ENCODE peak calls at places on chromosomes 3 and 15, in ten cellular contexts. T, Z, O, Q, L, B, W, N, J and K are unnamed samples.

GRCh38 chr3:122025296-122025695 is 3.2 kb upstream of the ILDR1 start:
- DNase-seq in T (no peak), Z (no peak), O (no peak), Q (no peak), L (no peak), B (no peak), W (no peak), N (no peak), J (no peak), K (peak)

GRCh38 chr15:33789141-33789540 is 179.2 kb upstream of the CHRM5 start:
- DNase-seq in T (no peak), Z (no peak), O (no peak), Q (no peak), L (peak), B (no peak), W (peak), N (no peak), J (no peak), K (no peak)

GRCh38 chr3:105951043-105951442 is 82.2 kb upstream of the CBLB start:
- DNase-seq in T (no peak), Z (no peak), O (no peak), Q (no peak), L (no peak), B (no peak), W (no peak), N (no peak), J (no peak), K (no peak)

GRCh38 chr15:101070024-101070423 is 150.9 kb downstream of the LRRK1 start:
- DNase-seq in T (no peak), Z (no peak), O (no peak), Q (no peak), L (no peak), B (no peak), W (no peak), N (no peak), J (no peak), K (no peak)

GRCh38 chr15:90862964-90863721 is 5.2 kb upstream of the FURIN start:
- DNase-seq in T (peak), Z (no peak), O (no peak), Q (no peak), L (peak), B (no peak), W (no peak), N (peak), J (no peak), K (no peak)

GRCh38 chr15:59991919-59992318 is 12.2 kb upstream of the FOXB1 start:
- DNase-seq in T (no peak), Z (no peak), O (no peak), Q (no peak), L (no peak), B (no peak), W (no peak), N (no peak), J (no peak), K (no peak)

GRCh38 chr15:90660195-90660995 is 56.8 kb upstream of the BLM start:
- DNase-seq in T (peak), Z (peak), O (no peak), Q (peak), L (peak), B (peak), W (peak), N (peak), J (no peak), K (peak)

GRCh38 chr3:191334359-191334893 is 4.1 kb upstream of the UTS2B start:
- DNase-seq in T (no peak), Z (no peak), O (no peak), Q (no peak), L (no peak), B (no peak), W (no peak), N (no peak), J (no peak), K (no peak)

GRCh38 chr3:42557849-42558248 is 23.9 kb downstream of the SEC22C start:
- DNase-seq in T (no peak), Z (no peak), O (no peak), Q (no peak), L (no peak), B (no peak), W (no peak), N (no peak), J (no peak), K (no peak)

GRCh38 chr3:124267406-124267805 is 275.5 kb upstream of the ROPN1 start:
- DNase-seq in T (no peak), Z (no peak), O (no peak), Q (no peak), L (no peak), B (no peak), W (no peak), N (no peak), J (no peak), K (no peak)

GRCh38 chr15:63501256-63502089 is 2.9 kb upstream of the USP3 start:
- DNase-seq in T (peak), Z (peak), O (no peak), Q (no peak), L (peak), B (peak), W (peak), N (peak), J (no peak), K (no peak)
- H3K4me3 ChIP-seq in T (no peak), Z (peak), O (peak), Q (no peak), L (peak), B (peak), W (peak), N (peak), J (peak), K (peak)

DNA sequence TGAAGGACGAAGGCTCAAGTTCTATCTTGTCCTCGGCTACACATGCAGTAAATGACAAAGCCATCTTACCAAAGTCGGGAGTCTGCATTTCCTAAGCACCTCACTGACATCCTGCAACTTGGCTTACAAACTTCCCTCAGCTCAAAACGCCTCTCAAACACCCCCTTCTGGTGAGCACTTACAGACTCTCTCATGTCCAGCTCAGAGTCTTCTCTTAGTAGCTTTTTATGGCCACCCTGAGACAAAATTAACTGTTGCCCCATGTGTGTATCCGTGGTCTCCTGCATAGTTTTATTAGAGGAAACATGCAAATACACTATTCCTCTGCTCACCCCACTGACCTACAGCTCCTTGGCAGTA is 819.7 kb downstream of the FHIT start:
- DNase-seq in T (no peak), Z (no peak), O (peak), Q (no peak), L (peak), B (no peak), W (no peak), N (no peak), J (no peak), K (no peak)
- TF ChIP-seq CTCF in T (no peak), Z (peak), O (peak), Q (no peak), L (no peak), B (no peak), W (no peak), N (no peak), J (no peak), K (no peak)

GRCh38 chr3:184175506-184175905 is 851 bp downstream of the AP2M1 start:
- DNase-seq in T (no peak), Z (no peak), O (no peak), Q (no peak), L (no peak), B (no peak), W (no peak), N (no peak), J (no peak), K (no peak)

GRCh38 chr3:184176377-184177330 is 2.0 kb downstream of the AP2M1 start:
- DNase-seq in T (peak), Z (peak), O (peak), Q (no peak), L (peak), B (peak), W (peak), N (peak), J (no peak), K (no peak)

GRCh38 chr3:184177331-184177731 is 2.7 kb downstream of the AP2M1 start:
- DNase-seq in T (no peak), Z (no peak), O (no peak), Q (no peak), L (peak), B (no peak), W (peak), N (no peak), J (no peak), K (no peak)

GRCh38 chr3:184174646-184175492 is at the start of gene AP2M1:
- DNase-seq in T (peak), Z (peak), O (peak), Q (peak), L (peak), B (peak), W (peak), N (peak), J (peak), K (peak)

DNA sequence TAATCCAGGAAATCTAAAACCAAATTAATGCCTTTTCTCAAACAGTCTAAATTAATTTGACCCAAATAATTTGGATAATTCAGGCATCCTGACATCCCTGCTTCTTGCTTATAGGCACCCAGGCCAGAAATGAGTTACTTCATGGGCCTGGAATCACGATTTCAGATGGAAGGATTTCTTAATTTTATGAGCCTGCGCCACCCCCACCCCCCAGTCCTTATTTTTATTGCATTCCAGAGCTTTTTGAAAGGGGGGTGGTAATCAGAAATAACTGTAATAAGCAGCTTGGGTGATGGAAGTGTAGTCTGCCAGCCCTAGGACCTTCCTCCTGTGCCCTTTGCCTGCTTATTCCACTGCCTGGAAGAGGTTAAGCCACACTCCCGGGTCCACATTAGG is 1.3 kb downstream of the AP2M1 start:
- DNase-seq in T (no peak), Z (no peak), O (no peak), Q (no peak), L (peak), B (no peak), W (no peak), N (no peak), J (no peak), K (no peak)
- H3K4me3 ChIP-seq in T (peak), Z (peak), O (peak), Q (peak), L (peak), B (peak), W (peak), N (peak), J (peak), K (peak)

DNA sequence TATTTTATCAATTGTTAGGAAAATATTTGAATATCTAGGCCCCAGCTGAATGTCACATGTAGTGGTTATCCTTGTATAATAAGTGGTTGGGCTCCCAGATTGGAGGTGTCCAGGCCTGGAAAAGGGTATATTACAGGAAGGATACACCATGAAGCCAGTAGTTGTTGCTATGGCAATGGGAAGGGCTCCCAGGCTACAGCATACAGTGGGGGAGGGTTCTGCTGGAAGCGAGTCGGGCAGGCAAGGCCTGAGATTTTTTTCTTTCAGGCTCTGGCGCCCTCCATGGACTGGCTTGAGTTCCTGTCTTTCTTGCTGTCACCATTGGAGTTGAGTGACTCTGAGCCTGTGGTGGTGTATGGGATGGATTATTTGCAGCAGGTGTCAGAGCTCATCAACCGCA is 8.9 kb downstream of the ECE2 start:
- DNase-seq in T (peak), Z (no peak), O (no peak), Q (no peak), L (peak), B (no peak), W (peak), N (no peak), J (no peak), K (no peak)
- TF ChIP-seq CTCF in T (peak), Z (peak), O (peak), Q (no peak), L (peak), B (no peak), W (peak), N (peak), J (peak), K (no peak)

GRCh38 chr3:49903451-49904424 is at the start of gene MST1R:
- DNase-seq in T (peak), Z (peak), O (peak), Q (peak), L (peak), B (peak), W (no peak), N (peak), J (no peak), K (peak)

GRCh38 chr3:49901351-49902339 is 2.0 kb downstream of the MST1R start:
- DNase-seq in T (no peak), Z (no peak), O (no peak), Q (no peak), L (no peak), B (no peak), W (no peak), N (no peak), J (no peak), K (no peak)

GRCh38 chr3:49900491-49901153 is 3.1 kb downstream of the MST1R start:
- DNase-seq in T (peak), Z (peak), O (no peak), Q (no peak), L (peak), B (peak), W (peak), N (peak), J (peak), K (no peak)

GRCh38 chr3:49899815-49900214 is 3.9 kb downstream of the MST1R start:
- DNase-seq in T (no peak), Z (no peak), O (no peak), Q (no peak), L (peak), B (no peak), W (no peak), N (no peak), J (no peak), K (no peak)

GRCh38 chr3:49902511-49903345 is 945 bp downstream of the MST1R start:
- DNase-seq in T (no peak), Z (no peak), O (no peak), Q (no peak), L (no peak), B (no peak), W (no peak), N (peak), J (no peak), K (no peak)
- H3K4me3 ChIP-seq in T (no peak), Z (peak), O (no peak), Q (no peak), L (no peak), B (peak), W (no peak), N (peak), J (peak), K (no peak)